ENCODE peak calls at places on chromosomes 11 and 22, in four cellular contexts. H is lung, Y is Calu3, E is substantia nigra. B is an unnamed sample.

GRCh38 chr22:43411981-43412807 is at the start of gene MPPED1:
- DNase-seq in H (no peak), Y (no peak), E (no peak), B (no peak)

GRCh38 chr22:29143848-29144785 is 61.6 kb upstream of the EMID1 start:
- DNase-seq in H (no peak), Y (no peak), E (no peak), B (no peak)

GRCh38 chr11:72226701-72227100 is 2.1 kb downstream of the INPPL1 start:
- DNase-seq in H (peak; percentile 22), Y (no peak), E (no peak), B (no peak)

GRCh38 chr22:49933236-49933921 is 14.9 kb downstream of the CRELD2 start:
- DNase-seq in H (no peak), Y (no peak), E (peak; percentile 54), B (peak; percentile 76)

GRCh38 chr11:68411501-68411991 is 49.0 kb upstream of the PPP6R3 start:
- DNase-seq in H (no peak), Y (no peak), E (no peak), B (no peak)

GRCh38 chr22:41217553-41218157 is 12.5 kb downstream of the L3MBTL2 start:
- DNase-seq in H (peak; percentile 66), Y (no peak), E (no peak), B (peak; percentile 81)

GRCh38 chr11:81892770-81893635 is 840.7 kb downstream of the FAM181B start:
- DNase-seq in H (no peak), Y (no peak), E (no peak), B (no peak)

GRCh38 chr11:985435-985834 is 51.1 kb downstream of the MUC6 start:
- DNase-seq in H (peak; percentile 38), Y (no peak), E (no peak), B (no peak)

GRCh38 chr22:46490538-46490937 is 46.9 kb downstream of the CELSR1 start:
- DNase-seq in H (no peak), Y (no peak), E (no peak), B (no peak)

GRCh38 chr11:122048401-122048800 is 67.6 kb downstream of the BLID start:
- DNase-seq in H (no peak), Y (no peak), E (no peak), B (no peak)

GRCh38 chr22:28620244-28620922 is 59.3 kb downstream of the TTC28 start:
- DNase-seq in H (no peak), Y (no peak), E (no peak), B (no peak)

GRCh38 chr22:49093192-49093880 is 734.3 kb downstream of the BRD1 start:
- DNase-seq in H (no peak), Y (no peak), E (no peak), B (no peak)

GRCh38 chr11:1660025-1660867 is 30.7 kb downstream of the KRTAP5-5 start:
- DNase-seq in H (no peak), Y (no peak), E (no peak), B (no peak)

GRCh38 chr11:1675536-1676253 is 21.3 kb upstream of the KRTAP5-6 start:
- DNase-seq in H (no peak), Y (no peak), E (no peak), B (no peak)

GRCh38 chr11:99683933-99684332 is 663.2 kb downstream of the CNTN5 start:
- DNase-seq in H (no peak), Y (no peak), E (no peak), B (no peak)

GRCh38 chr11:47466701-47467250 is 17.8 kb upstream of the RAPSN start:
- DNase-seq in H (no peak), Y (no peak), E (peak; percentile 72), B (peak; percentile 74)

GRCh38 chr11:111229604-111230003 is 15.9 kb upstream of the POU2AF2 start:
- DNase-seq in H (no peak), Y (no peak), E (no peak), B (no peak)

GRCh38 chr11:71247551-71248250 is 4.7 kb downstream of the SHANK2 start:
- DNase-seq in H (no peak), Y (no peak), E (no peak), B (no peak)

GRCh38 chr11:94638278-94638901 is 71.2 kb downstream of the PIWIL4 start:
- DNase-seq in H (no peak), Y (no peak), E (no peak), B (peak; percentile 37)

GRCh38 chr11:14073821-14074529 is 111.5 kb downstream of the SPON1 start:
- DNase-seq in H (no peak), Y (no peak), E (no peak), B (no peak)

GRCh38 chr11:16912607-16913006 is 101.6 kb downstream of the PLEKHA7 start:
- DNase-seq in H (no peak), Y (peak; percentile 31), E (no peak), B (no peak)

GRCh38 chr22:25393121-25393805 is 171.2 kb upstream of the GRK3 start:
- DNase-seq in H (no peak), Y (no peak), E (no peak), B (no peak)

GRCh38 chr22:30861688-30862552 is 106.7 kb downstream of the MORC2 start:
- DNase-seq in H (no peak), Y (no peak), E (no peak), B (no peak)

GRCh38 chr11:43697679-43698078 is 17.1 kb downstream of the HSD17B12 start:
- DNase-seq in H (no peak), Y (no peak), E (no peak), B (no peak)

GRCh38 chr11:93525601-93526000 is 17.6 kb downstream of the SMCO4 start:
- DNase-seq in H (no peak), Y (no peak), E (no peak), B (no peak)

GRCh38 chr11:117663389-117663788 is 133.6 kb downstream of the DSCAML1 start:
- DNase-seq in H (no peak), Y (no peak), E (peak; percentile 62), B (peak; percentile 84)

GRCh38 chr11:112163875-112164521 is at the start of gene IL18:
- DNase-seq in H (peak; percentile 74), Y (peak; percentile 84), E (peak; percentile 14), B (no peak)

GRCh38 chr22:49726701-49727101 is 101.0 kb downstream of the BRD1 start:
- DNase-seq in H (no peak), Y (no peak), E (no peak), B (no peak)

GRCh38 chr11:63745304-63746170 is 23.0 kb downstream of the ZFTA start:
- DNase-seq in H (no peak), Y (no peak), E (no peak), B (peak; percentile 41)

GRCh38 chr22:50569896-50570535 is 7.3 kb upstream of the SYCE3 start:
- DNase-seq in H (no peak), Y (no peak), E (no peak), B (no peak)

GRCh38 chr11:100799445-100799844 is 112.4 kb downstream of the ARHGAP42 start:
- DNase-seq in H (no peak), Y (no peak), E (no peak), B (no peak)

GRCh38 chr11:19934828-19935259 is 222.2 kb downstream of the NAV2 start:
- DNase-seq in H (no peak), Y (no peak), E (no peak), B (no peak)

GRCh38 chr11:19368726-19369364 is 128.1 kb upstream of the E2F8 start:
- DNase-seq in H (no peak), Y (no peak), E (no peak), B (no peak)

GRCh38 chr22:38067771-38068360 is 10.7 kb downstream of the PICK1 start:
- DNase-seq in H (no peak), Y (no peak), E (no peak), B (no peak)

GRCh38 chr11:78192223-78192719 is 3.6 kb downstream of the USP35 start:
- DNase-seq in H (no peak), Y (no peak), E (no peak), B (no peak)

B was measured in pons.